ENCODE peak calls at places on chromosomes 16 and 17, in five cellular contexts. E is tibial nerve, A is neuronal stem cell, M is heart right ventricle, Q is head of caudate nucleus. V is an unnamed sample.

GRCh38 chr17:67290244-67290993 is 45.4 kb upstream of the HELZ start:
- DNase-seq in A (no peak), M (no peak), Q (no peak), E (no peak), V (no peak)

GRCh38 chr17:47803201-47803600 is 18.4 kb downstream of the OSBPL7 start:
- DNase-seq in Q (no peak), E (no peak), A (no peak), M (no peak), V (no peak)

GRCh38 chr17:33292981-33293867 is at the start of gene ASIC2:
- DNase-seq in Q (peak), E (no peak), M (no peak), A (peak), V (no peak)

GRCh38 chr17:29126268-29126923 is 53.8 kb downstream of the MYO18A start:
- DNase-seq in E (no peak), Q (no peak), M (no peak), A (no peak), V (no peak)

GRCh38 chr16:89842471-89843408 is 14.5 kb downstream of the SPIRE2 start:
- DNase-seq in Q (no peak), E (no peak), A (no peak), M (peak), V (no peak)

GRCh38 chr17:16486373-16487250 is 5.4 kb downstream of the LRRC75A start:
- DNase-seq in E (peak), A (no peak), M (peak), Q (peak), V (peak)

GRCh38 chr16:85667841-85668413 is 20.8 kb downstream of the GINS2 start:
- DNase-seq in M (no peak), E (no peak), Q (no peak), A (no peak), V (no peak)

GRCh38 chr17:3977387-3977786 is 13.2 kb upstream of the ATP2A3 start:
- DNase-seq in M (no peak), E (no peak), Q (no peak), A (no peak), V (no peak)

GRCh38 chr16:27760845-27761176 is 210.9 kb downstream of the KATNIP start:
- DNase-seq in A (no peak), Q (no peak), E (no peak), M (no peak), V (no peak)

GRCh38 chr17:9367186-9367585 is 208.4 kb downstream of the STX8 start:
- DNase-seq in E (no peak), A (no peak), Q (peak), M (peak), V (peak)

GRCh38 chr16:77570574-77570973 is 135.7 kb upstream of the ADAMTS18 start:
- DNase-seq in M (no peak), A (no peak), E (no peak), Q (no peak), V (peak)

GRCh38 chr16:85583491-85584181 is 29.5 kb upstream of the GSE1 start:
- DNase-seq in Q (peak), M (no peak), A (peak), E (no peak), V (no peak)

GRCh38 chr16:29811896-29812665 is at the start of gene PRRT2:
- DNase-seq in Q (peak), E (peak), M (peak), A (peak), V (peak)

GRCh38 chr17:75493476-75494129 is 21.7 kb downstream of the CASKIN2 start:
- DNase-seq in M (no peak), Q (no peak), E (no peak), A (no peak), V (no peak)

GRCh38 chr16:67329901-67330300 is 3.3 kb downstream of the LRRC36 start:
- DNase-seq in Q (no peak), A (no peak), E (no peak), M (no peak), V (no peak)

GRCh38 chr17:60107526-60108257 is 29.0 kb upstream of the HEATR6 start:
- DNase-seq in A (no peak), M (no peak), Q (no peak), E (no peak), V (peak)

GRCh38 chr16:22633280-22633679 is 122.6 kb downstream of the NPIPB5 start:
- DNase-seq in Q (no peak), A (no peak), M (no peak), E (no peak), V (no peak)

GRCh38 chr17:61395983-61396585 is 3.6 kb upstream of the TBX2 start:
- DNase-seq in M (no peak), E (no peak), Q (no peak), A (no peak), V (peak)

GRCh38 chr17:6637458-6637840 is 3.1 kb downstream of the KIAA0753 start:
- DNase-seq in Q (no peak), A (no peak), M (no peak), E (no peak), V (no peak)

GRCh38 chr17:37107406-37108083 is 158.8 kb downstream of the AATF start:
- DNase-seq in E (no peak), M (peak), Q (peak), A (no peak), V (no peak)

GRCh38 chr17:62875296-62875695 is 67.2 kb upstream of the MARCHF10 start:
- DNase-seq in M (no peak), A (no peak), E (no peak), Q (no peak), V (no peak)

GRCh38 chr16:85037050-85037410 is 9.4 kb downstream of the KIAA0513 start:
- DNase-seq in A (no peak), M (no peak), E (no peak), Q (no peak), V (no peak)

GRCh38 chr17:55813944-55814343 is 63.1 kb downstream of the PCTP start:
- DNase-seq in M (no peak), Q (no peak), A (no peak), E (no peak), V (no peak)

GRCh38 chr16:593406-593805 is 3.5 kb downstream of the RAB40C start:
- DNase-seq in A (no peak), E (no peak), Q (no peak), M (no peak), V (no peak)

GRCh38 chr17:40602445-40603443 is 37.5 kb upstream of the CCR7 start:
- DNase-seq in M (no peak), E (no peak), A (no peak), Q (no peak), V (no peak)

GRCh38 chr16:9362050-9362449 is 270.6 kb downstream of the HAPSTR1 start:
- DNase-seq in Q (no peak), M (no peak), A (no peak), E (no peak), V (no peak)

GRCh38 chr17:13931752-13932477 is 137.4 kb upstream of the COX10 start:
- DNase-seq in M (peak), E (peak), A (no peak), Q (peak), V (no peak)

GRCh38 chr16:66079671-66080070 is 286.8 kb upstream of the CDH5 start:
- DNase-seq in A (no peak), E (no peak), Q (no peak), M (no peak), V (peak)

GRCh38 chr17:8285270-8286181 is 2.9 kb upstream of the RANGRF start:
- DNase-seq in M (no peak), A (no peak), Q (no peak), E (no peak), V (no peak)

GRCh38 chr17:17500999-17501605 is 4.9 kb upstream of the RASD1 start:
- DNase-seq in A (no peak), Q (no peak), E (no peak), M (no peak), V (no peak)

GRCh38 chr16:8959921-8960787 is 3.6 kb downstream of the USP7 start:
- DNase-seq in A (no peak), M (no peak), Q (no peak), E (no peak), V (peak)

GRCh38 chr17:65674246-65675045 is 113.0 kb upstream of the AXIN2 start:
- DNase-seq in E (no peak), Q (no peak), A (no peak), M (no peak), V (no peak)

GRCh38 chr16:12392585-12393089 is 411.1 kb downstream of the CPPED1 start:
- DNase-seq in M (no peak), A (no peak), E (no peak), Q (no peak), V (no peak)

GRCh38 chr17:40093005-40093579 is 7.3 kb downstream of the NR1D1 start:
- DNase-seq in E (no peak), A (no peak), Q (peak), M (no peak), V (no peak)

GRCh38 chr17:8753976-8754440 is 4.3 kb downstream of the SPDYE4 start:
- DNase-seq in A (no peak), E (no peak), Q (no peak), M (no peak), V (peak)

GRCh38 chr16:53457670-53458069 is 23.4 kb downstream of the RBL2 start:
- DNase-seq in A (no peak), M (no peak), E (no peak), Q (no peak), V (no peak)

GRCh38 chr17:550776-551175 is 163.9 kb downstream of the VPS53 start:
- DNase-seq in A (no peak), E (no peak), Q (no peak), M (no peak), V (no peak)

GRCh38 chr17:5499790-5500189 is 13.4 kb downstream of the MIS12 start:
- DNase-seq in A (peak), Q (peak), E (no peak), M (no peak), V (peak)

GRCh38 chr16:6602401-6602800 is 730.2 kb upstream of the RBFOX1 start:
- DNase-seq in A (no peak), Q (no peak), E (no peak), M (no peak), V (no peak)